ENCODE peak calls at places on chromosomes 11 and 22, in eight cellular contexts. Z is mesothelial cell of epicardium, R is HL-60, H is omental fat pad, O is uterus, C is BJ, J is thoracic aorta, Q is K562. S is an unnamed sample.

GRCh38 chr11:29256580-29256979 is 760.2 kb downstream of the KCNA4 start:
- DNase-seq in O (no peak), C (no peak), Z (no peak), R (no peak), H (no peak), J (no peak), Q (no peak), S (no peak)

GRCh38 chr22:37607912-37608476 is 640 bp upstream of the GGA1 start:
- DNase-seq in O (no peak), H (no peak), Q (no peak), R (no peak), J (no peak), Z (no peak), C (no peak), S (no peak)

GRCh38 chr22:39574779-39575551 is 4.4 kb downstream of the CACNA1I start:
- DNase-seq in Q (peak; percentile 80), Z (no peak), R (no peak), H (no peak), C (peak; percentile 15), J (no peak), O (no peak), S (no peak)

GRCh38 chr22:19598054-19598855 is 74.0 kb upstream of the CLDN5 start:
- DNase-seq in O (no peak), C (no peak), Q (no peak), J (no peak), Z (no peak), H (no peak), R (peak; percentile 66), S (no peak)

GRCh38 chr22:50027639-50028537 is 15.3 kb upstream of the IL17REL start:
- DNase-seq in J (no peak), H (no peak), R (peak; percentile 57), Z (no peak), O (no peak), Q (no peak), C (peak; percentile 9), S (no peak)

GRCh38 chr11:15551897-15552851 is 437.5 kb downstream of the INSC start:
- DNase-seq in O (no peak), J (no peak), H (no peak), Z (no peak), R (no peak), Q (no peak), C (no peak), S (no peak)

GRCh38 chr11:43367382-43368178 is 8.9 kb downstream of the TTC17 start:
- DNase-seq in C (no peak), J (no peak), Z (no peak), Q (peak; percentile 28), H (no peak), O (no peak), R (no peak), S (no peak)

GRCh38 chr11:15956302-15956701 is 400.0 kb downstream of the SOX6 start:
- DNase-seq in J (no peak), Z (no peak), R (no peak), C (no peak), Q (no peak), O (no peak), H (no peak), S (no peak)

GRCh38 chr11:134252539-134253188 is 488 bp downstream of the THYN1 start:
- DNase-seq in Q (no peak), O (no peak), Z (peak; percentile 46), H (no peak), C (no peak), J (no peak), R (no peak), S (no peak)

GRCh38 chr11:19820100-19820499 is 107.5 kb downstream of the NAV2 start:
- DNase-seq in H (no peak), O (no peak), C (no peak), Z (no peak), Q (no peak), J (no peak), R (no peak), S (no peak)

GRCh38 chr22:46512683-46513082 is 24.7 kb downstream of the CELSR1 start:
- DNase-seq in O (no peak), Z (no peak), J (no peak), R (no peak), Q (no peak), C (no peak), H (no peak), S (no peak)

GRCh38 chr11:1839204-1839923 is 583 bp downstream of the TNNI2 start:
- DNase-seq in R (no peak), O (no peak), Z (no peak), J (no peak), Q (no peak), H (no peak), C (no peak), S (no peak)

GRCh38 chr22:48333323-48333763 is 1494.3 kb downstream of the BRD1 start:
- DNase-seq in O (no peak), C (no peak), Z (no peak), R (no peak), H (no peak), J (no peak), Q (no peak), S (no peak)

GRCh38 chr11:70650075-70650909 is 252.0 kb downstream of the CTTN start:
- DNase-seq in R (peak; percentile 20), C (no peak), Z (peak; percentile 92), J (no peak), H (peak; percentile 31), O (peak; percentile 24), Q (peak; percentile 71), S (no peak)

GRCh38 chr11:67449116-67449844 is 3.2 kb downstream of the GPR152 start:
- DNase-seq in J (no peak), H (no peak), R (no peak), Z (no peak), O (no peak), C (no peak), Q (no peak), S (no peak)

GRCh38 chr11:83945953-83946352 is 659.8 kb upstream of the CCDC90B start:
- DNase-seq in C (no peak), R (no peak), J (no peak), Z (no peak), H (no peak), Q (no peak), O (no peak), S (no peak)

GRCh38 chr11:83951521-83951920 is 665.4 kb upstream of the CCDC90B start:
- DNase-seq in H (no peak), J (no peak), C (no peak), Q (no peak), R (no peak), O (no peak), Z (no peak), S (no peak)

GRCh38 chr11:83948205-83948604 is 662.0 kb upstream of the CCDC90B start:
- DNase-seq in R (no peak), O (no peak), C (no peak), H (no peak), Q (no peak), J (no peak), Z (no peak), S (no peak)
- TF ChIP-seq CTCF in R (no peak), O (no peak), C (no peak), H (no peak), Q (no peak), J (no peak), Z (no peak), S (no peak)

DNA sequence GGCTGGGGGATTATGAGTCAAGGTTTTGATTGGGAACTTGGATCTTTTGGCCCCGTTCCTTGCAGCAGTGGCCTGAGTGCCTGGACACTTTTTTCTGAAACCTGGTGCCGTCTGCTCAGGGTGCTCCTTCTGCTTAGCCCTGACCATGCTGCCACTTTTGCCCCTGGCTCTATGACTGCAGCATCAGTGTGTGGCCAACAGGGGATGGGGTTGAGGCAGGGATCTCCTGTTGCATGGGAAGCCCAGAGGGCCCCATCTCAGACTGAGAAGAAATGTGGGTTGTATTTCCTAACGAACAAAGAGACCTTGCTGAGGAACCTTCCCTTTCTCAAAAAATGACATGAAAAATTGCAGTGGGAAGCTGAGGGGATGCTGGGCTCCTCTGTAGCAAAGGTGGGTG is 18.7 kb downstream of the POU2F3 start:
- DNase-seq in Q (no peak), R (no peak), O (no peak), H (no peak), C (no peak), Z (no peak), J (no peak), S (no peak)
- TF ChIP-seq CTCF in Q (no peak), R (no peak), O (no peak), H (no peak), C (no peak), Z (no peak), J (no peak), S (no peak)

GRCh38 chr11:46366661-46367161 is 14.8 kb upstream of the MDK start:
- DNase-seq in Z (no peak), O (no peak), R (no peak), C (no peak), H (no peak), Q (no peak), J (no peak), S (no peak)

GRCh38 chr11:46367916-46368267 is 13.6 kb upstream of the MDK start:
- DNase-seq in R (no peak), Z (no peak), H (no peak), Q (no peak), J (no peak), C (no peak), O (no peak), S (no peak)

GRCh38 chr11:46367244-46367915 is 14.1 kb upstream of the MDK start:
- DNase-seq in C (no peak), J (no peak), O (peak; percentile 72), H (peak; percentile 74), R (no peak), Z (peak; percentile 82), Q (peak; percentile 83), S (no peak)

GRCh38 chr11:46364791-46365190 is 16.7 kb upstream of the MDK start:
- DNase-seq in R (no peak), H (no peak), Z (no peak), Q (no peak), J (no peak), O (no peak), C (no peak), S (no peak)

DNA sequence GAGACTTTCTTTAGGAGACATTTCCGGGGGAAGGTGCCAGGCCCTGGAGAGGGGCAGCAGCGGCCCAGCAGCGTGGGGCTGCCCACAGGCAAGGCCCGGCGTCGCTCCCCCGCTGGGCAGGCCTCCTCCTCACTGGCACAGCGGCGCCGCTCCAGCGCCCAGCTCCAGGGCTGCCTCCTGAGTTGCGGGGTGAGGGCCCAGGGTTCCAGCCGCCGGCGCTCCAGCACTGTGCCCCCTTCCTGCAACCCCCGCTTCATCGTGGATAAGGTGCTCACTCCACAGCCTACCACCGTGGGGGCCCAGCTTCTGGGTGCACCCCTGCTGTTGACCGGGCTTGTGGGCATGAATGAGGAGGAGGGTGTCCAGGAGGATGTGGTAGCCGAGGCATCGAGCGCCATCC is 15.2 kb upstream of the MDK start:
- DNase-seq in Q (no peak), H (no peak), C (no peak), O (no peak), J (no peak), R (no peak), Z (no peak), S (no peak)
- TF ChIP-seq CTCF in Q (no peak), H (no peak), C (no peak), O (no peak), J (no peak), R (no peak), Z (no peak), S (no peak)

DNA sequence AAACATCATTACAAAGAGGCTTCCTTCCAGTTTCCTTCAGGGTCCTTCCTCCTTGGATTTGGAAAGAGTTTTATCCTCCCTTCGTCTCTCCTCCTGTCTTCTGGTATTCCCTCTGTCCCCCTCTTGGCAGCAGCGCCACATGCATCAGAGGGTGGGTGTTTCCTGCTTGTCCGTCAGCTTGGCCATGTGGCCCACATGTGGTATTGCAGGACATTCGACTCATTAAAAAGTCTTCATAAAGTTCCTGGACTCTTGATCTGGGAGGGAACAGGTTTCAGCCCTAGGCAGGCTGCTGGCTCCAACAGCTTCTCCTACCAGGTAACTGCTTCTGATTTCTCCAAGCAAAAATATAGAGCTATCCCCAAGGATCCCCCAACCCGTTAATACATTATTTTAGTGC is 189.8 kb downstream of the CSNK2A3 start:
- DNase-seq in C (no peak), H (no peak), Q (peak; percentile 10), O (no peak), Z (no peak), R (no peak), J (no peak), S (no peak)
- TF ChIP-seq CTCF in C (peak; percentile 9), H (no peak), Q (peak; percentile 16), O (no peak), Z (peak; percentile 47), R (no peak), J (peak; percentile 31), S (no peak)